ENCODE peak calls at places on chromosome 9, in four cellular contexts. One of them, this sample, is unnamed.

GRCh38 chr9:93159601-93160418 is 24.1 kb upstream of the WNK2 start:
- DNase-seq in K562: peak
- DNase-seq in H1: peak
- DNase-seq in SK-N-SH: peak
- DNase-seq in this sample: peak

GRCh38 chr9:75454891-75455290 is 366.6 kb downstream of the OSTF1 start:
- DNase-seq in H1: no peak
- DNase-seq in K562: no peak
- DNase-seq in SK-N-SH: no peak
- DNase-seq in this sample: no peak

GRCh38 chr9:15915711-15916110 is 362.9 kb downstream of the CCDC171 start:
- DNase-seq in SK-N-SH: no peak
- DNase-seq in H1: no peak
- DNase-seq in K562: no peak
- DNase-seq in this sample: no peak

GRCh38 chr9:92781902-92782301 is 17.3 kb upstream of the BICD2 start:
- DNase-seq in H1: no peak
- DNase-seq in K562: no peak
- DNase-seq in SK-N-SH: no peak
- DNase-seq in this sample: no peak

GRCh38 chr9:114097613-114098020 is 1.5 kb downstream of the KIF12 start:
- DNase-seq in SK-N-SH: peak
- DNase-seq in K562: no peak
- DNase-seq in H1: no peak
- DNase-seq in this sample: no peak

GRCh38 chr9:134575817-134576176 is 65.8 kb upstream of the COL5A1 start:
- DNase-seq in H1: no peak
- DNase-seq in K562: no peak
- DNase-seq in SK-N-SH: no peak
- DNase-seq in this sample: no peak

GRCh38 chr9:72065076-72065475 is 4.7 kb upstream of the C9orf57 start:
- DNase-seq in H1: no peak
- DNase-seq in K562: no peak
- DNase-seq in SK-N-SH: no peak
- DNase-seq in this sample: no peak

GRCh38 chr9:15253197-15253596 is 53.8 kb downstream of the TTC39B start:
- DNase-seq in K562: no peak
- DNase-seq in H1: no peak
- DNase-seq in SK-N-SH: no peak
- DNase-seq in this sample: no peak

GRCh38 chr9:69411931-69412740 is 87.1 kb downstream of the ENTREP1 start:
- DNase-seq in H1: no peak
- DNase-seq in K562: no peak
- DNase-seq in SK-N-SH: peak
- DNase-seq in this sample: peak

GRCh38 chr9:115924669-115924987 is 229.0 kb upstream of the PAPPA start:
- DNase-seq in H1: no peak
- DNase-seq in SK-N-SH: no peak
- DNase-seq in K562: no peak
- DNase-seq in this sample: no peak

GRCh38 chr9:18939943-18940342 is 93.1 kb downstream of the SAXO1 start:
- DNase-seq in K562: peak
- DNase-seq in SK-N-SH: no peak
- DNase-seq in H1: no peak
- DNase-seq in this sample: no peak

GRCh38 chr9:121295662-121296191 is 27.8 kb downstream of the GSN start:
- DNase-seq in K562: no peak
- DNase-seq in H1: no peak
- DNase-seq in SK-N-SH: no peak
- DNase-seq in this sample: no peak

GRCh38 chr9:84512493-84512892 is 157.0 kb upstream of the NTRK2 start:
- DNase-seq in H1: no peak
- DNase-seq in K562: no peak
- DNase-seq in SK-N-SH: no peak
- DNase-seq in this sample: no peak

GRCh38 chr9:100602302-100602930 is 24.5 kb downstream of the CAVIN4 start:
- DNase-seq in SK-N-SH: peak
- DNase-seq in H1: no peak
- DNase-seq in K562: peak
- DNase-seq in this sample: peak

GRCh38 chr9:104982543-104982942 is 54.6 kb upstream of the ABCA1 start:
- DNase-seq in K562: no peak
- DNase-seq in H1: no peak
- DNase-seq in SK-N-SH: no peak
- DNase-seq in this sample: no peak

GRCh38 chr9:96150324-96151023 is 151.5 kb downstream of the HSD17B3 start:
- DNase-seq in H1: no peak
- DNase-seq in SK-N-SH: no peak
- DNase-seq in K562: no peak
- DNase-seq in this sample: no peak

GRCh38 chr9:114691046-114691955 is 9.3 kb upstream of the TEX48 start:
- DNase-seq in K562: no peak
- DNase-seq in SK-N-SH: no peak
- DNase-seq in H1: no peak
- DNase-seq in this sample: no peak

GRCh38 chr9:121599872-121600585 is 51.4 kb upstream of the DAB2IP start:
- DNase-seq in SK-N-SH: peak
- DNase-seq in K562: no peak
- DNase-seq in H1: peak
- DNase-seq in this sample: peak

GRCh38 chr9:121454972-121455371 is 44.7 kb downstream of the GGTA1 start:
- DNase-seq in K562: no peak
- DNase-seq in SK-N-SH: no peak
- DNase-seq in H1: no peak
- DNase-seq in this sample: no peak

GRCh38 chr9:124697326-124698200 is 73.5 kb downstream of the NR6A1 start:
- DNase-seq in K562: no peak
- DNase-seq in H1: no peak
- DNase-seq in SK-N-SH: peak
- DNase-seq in this sample: no peak
- TF ChIP-seq TEAD4 in K562: no peak
- TF ChIP-seq TEAD4 in H1: no peak
- TF ChIP-seq TEAD4 in SK-N-SH: no peak
- TF ChIP-seq TEAD4 in this sample: no peak

GRCh38 chr9:128275198-128276007 is at the start of gene GOLGA2:
- DNase-seq in SK-N-SH: peak
- DNase-seq in H1: no peak
- DNase-seq in K562: peak
- DNase-seq in this sample: peak
- TF ChIP-seq TEAD4 in SK-N-SH: no peak
- TF ChIP-seq TEAD4 in H1: peak
- TF ChIP-seq TEAD4 in K562: no peak
- TF ChIP-seq TEAD4 in this sample: no peak

GRCh38 chr9:26524225-26524624 is 368.4 kb downstream of the CAAP1 start:
- DNase-seq in K562: no peak
- DNase-seq in H1: no peak
- DNase-seq in SK-N-SH: no peak
- DNase-seq in this sample: no peak

GRCh38 chr9:26530841-26531240 is 361.8 kb downstream of the CAAP1 start:
- DNase-seq in K562: no peak
- DNase-seq in SK-N-SH: no peak
- DNase-seq in H1: no peak
- DNase-seq in this sample: no peak

GRCh38 chr9:26527931-26528330 is 364.7 kb downstream of the CAAP1 start:
- DNase-seq in SK-N-SH: no peak
- DNase-seq in H1: no peak
- DNase-seq in K562: no peak
- DNase-seq in this sample: no peak
- TF ChIP-seq TEAD4 in SK-N-SH: no peak
- TF ChIP-seq TEAD4 in H1: no peak
- TF ChIP-seq TEAD4 in K562: no peak
- TF ChIP-seq TEAD4 in this sample: no peak

DNA sequence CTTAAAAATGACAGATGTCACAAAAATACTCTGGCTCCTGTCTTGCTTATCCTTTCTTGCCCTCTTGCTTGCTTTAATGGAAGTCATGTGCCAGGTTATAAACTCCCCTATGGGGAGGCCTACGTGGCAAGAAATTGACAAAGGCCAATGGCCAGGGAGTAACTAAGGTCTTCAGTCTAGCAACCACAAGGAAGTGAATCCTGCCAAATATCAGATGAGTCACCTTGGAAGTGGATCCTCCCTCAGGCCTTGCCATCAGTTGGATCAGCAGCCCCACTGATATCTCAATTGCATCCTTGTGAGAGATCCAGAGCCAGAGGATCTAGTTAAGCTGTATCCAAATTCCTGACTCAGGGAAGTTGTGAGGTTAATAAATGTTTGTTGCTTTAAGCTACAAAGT is 82.8 kb downstream of the CAAP1 start:
- DNase-seq in K562: no peak
- DNase-seq in SK-N-SH: no peak
- DNase-seq in H1: no peak
- DNase-seq in this sample: no peak
- TF ChIP-seq TEAD4 in K562: no peak
- TF ChIP-seq TEAD4 in SK-N-SH: no peak
- TF ChIP-seq TEAD4 in H1: no peak
- TF ChIP-seq TEAD4 in this sample: no peak

DNA sequence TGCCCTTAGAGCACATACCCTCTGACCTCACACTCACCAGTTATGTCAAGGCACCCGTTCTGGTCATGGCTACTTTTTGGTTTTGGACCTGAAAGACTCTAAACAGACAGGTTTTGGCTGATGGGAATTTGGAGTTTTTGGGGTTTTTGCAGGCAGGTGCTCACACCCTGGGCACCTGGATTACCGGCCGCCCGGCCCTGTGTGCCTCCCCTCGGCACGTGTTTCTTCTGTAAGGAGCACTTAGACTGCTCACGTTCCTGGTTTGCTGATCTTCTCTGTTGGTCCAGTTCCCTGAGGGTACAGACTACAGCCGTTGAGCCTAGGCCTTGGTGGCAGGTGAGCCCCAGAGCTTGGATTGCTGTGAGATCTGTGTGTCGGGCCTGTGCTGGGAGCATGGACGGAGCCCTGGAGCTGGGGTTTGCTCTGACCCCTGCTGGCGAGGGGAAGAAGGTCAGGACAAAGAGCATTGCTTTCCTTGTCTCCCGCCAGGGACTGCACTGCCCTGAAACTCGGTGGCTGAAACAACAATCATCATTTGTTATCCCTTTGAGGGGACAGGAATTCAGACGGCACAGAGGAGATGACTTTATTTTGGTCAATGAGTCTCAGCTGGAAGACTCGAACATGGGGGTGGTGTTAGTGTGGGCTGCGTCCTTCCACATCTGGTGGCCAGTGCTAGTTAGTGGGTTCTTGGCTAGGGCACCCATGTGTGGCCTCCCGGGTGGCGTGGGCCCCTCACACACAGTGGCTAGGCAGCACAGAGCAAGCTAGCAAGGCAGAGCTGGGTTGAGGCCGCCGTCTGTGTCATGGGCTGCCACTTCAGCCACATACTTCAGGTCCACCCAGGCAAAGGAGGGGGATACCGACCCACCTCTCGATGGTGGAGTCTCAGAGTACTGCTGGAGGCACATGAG is 76.4 kb downstream of the EHMT1 start:
- DNase-seq in H1: peak
- DNase-seq in K562: peak
- DNase-seq in SK-N-SH: peak
- DNase-seq in this sample: peak
- TF ChIP-seq TEAD4 in H1: no peak
- TF ChIP-seq TEAD4 in K562: no peak
- TF ChIP-seq TEAD4 in SK-N-SH: no peak
- TF ChIP-seq TEAD4 in this sample: no peak

GRCh38 chr9:7315116-7315515 is 484.5 kb downstream of the DMAC1 start:
- DNase-seq in H1: no peak
- DNase-seq in SK-N-SH: no peak
- DNase-seq in K562: no peak
- DNase-seq in this sample: no peak

GRCh38 chr9:7316967-7317366 is 482.6 kb downstream of the DMAC1 start:
- DNase-seq in H1: no peak
- DNase-seq in K562: no peak
- DNase-seq in SK-N-SH: no peak
- DNase-seq in this sample: no peak

GRCh38 chr9:7313389-7313788 is 486.2 kb downstream of the DMAC1 start:
- DNase-seq in H1: no peak
- DNase-seq in K562: no peak
- DNase-seq in SK-N-SH: no peak
- DNase-seq in this sample: no peak

GRCh38 chr9:7316458-7316795 is 483.2 kb downstream of the DMAC1 start:
- DNase-seq in H1: no peak
- DNase-seq in K562: no peak
- DNase-seq in SK-N-SH: no peak
- DNase-seq in this sample: no peak

DNA sequence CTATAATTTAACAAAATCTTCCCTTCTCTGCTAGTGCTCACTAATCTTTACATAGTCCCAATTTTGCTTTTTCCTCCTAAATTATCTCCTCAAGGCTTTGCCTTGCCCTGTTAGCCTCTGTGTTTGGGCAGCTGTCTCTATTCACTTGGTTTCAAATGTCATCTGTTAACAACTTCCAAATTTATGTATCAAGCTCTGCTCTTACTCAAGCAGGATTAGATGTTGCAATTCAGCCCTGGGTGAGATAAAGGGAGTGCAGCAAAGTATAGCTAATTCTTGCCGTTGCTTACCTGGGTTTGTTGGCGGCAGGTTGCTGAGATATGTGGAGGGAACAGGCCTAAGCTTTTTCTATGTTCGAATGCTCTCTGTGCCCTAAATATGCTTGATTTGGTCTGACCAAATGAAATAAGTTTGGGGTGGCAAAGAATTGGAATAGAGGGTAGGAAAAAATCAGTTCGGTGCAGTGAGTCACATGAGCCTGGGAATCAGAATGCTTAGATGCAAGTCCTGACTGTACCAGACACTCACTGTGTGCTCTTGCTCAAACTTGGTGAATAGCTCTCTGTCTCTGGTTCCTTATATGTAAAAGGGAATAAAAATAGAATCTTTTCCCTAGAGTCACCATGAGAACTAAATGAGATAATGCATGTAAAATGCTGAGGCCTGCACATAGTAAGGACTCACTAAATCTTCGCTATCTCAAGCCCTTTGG is 483.7 kb downstream of the DMAC1 start:
- DNase-seq in SK-N-SH: no peak
- DNase-seq in K562: no peak
- DNase-seq in H1: no peak
- DNase-seq in this sample: no peak
- TF ChIP-seq TEAD4 in SK-N-SH: no peak
- TF ChIP-seq TEAD4 in K562: no peak
- TF ChIP-seq TEAD4 in H1: no peak
- TF ChIP-seq TEAD4 in this sample: no peak

DNA sequence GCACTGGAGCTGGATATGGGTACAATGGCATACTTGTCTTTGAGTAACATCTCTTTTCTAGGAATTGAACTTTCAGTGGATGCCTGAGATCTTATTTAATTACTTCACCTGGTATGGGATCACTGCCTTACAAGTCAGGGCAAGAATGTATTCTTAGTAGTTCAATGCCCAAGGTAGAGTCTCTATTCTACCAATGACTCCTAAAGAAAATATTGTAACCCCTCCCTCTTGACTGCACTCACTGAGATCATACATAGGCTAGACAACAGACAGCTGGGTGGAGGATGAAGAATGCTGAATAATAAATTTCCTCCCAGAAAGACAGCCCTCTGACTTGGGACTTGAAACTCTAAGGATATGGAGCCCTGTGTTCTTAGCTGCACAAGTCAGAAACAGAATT is 1216.3 kb upstream of the ACO1 start:
- DNase-seq in SK-N-SH: no peak
- DNase-seq in K562: no peak
- DNase-seq in H1: no peak
- DNase-seq in this sample: no peak
- TF ChIP-seq TEAD4 in SK-N-SH: no peak
- TF ChIP-seq TEAD4 in K562: no peak
- TF ChIP-seq TEAD4 in H1: no peak
- TF ChIP-seq TEAD4 in this sample: no peak

This sample was measured in WTC11.